ENCODE peak calls at places on chromosomes 5 and 9, in ten cellular contexts. Q is GM06990, Z is right lobe of liver, V is breast epithelium, Y is transverse colon, A is heart right ventricle, C is hepatocyte, H is stomach, G is fibroblast of pulmonary artery, O is choroid plexus epithelial cell. S is an unnamed sample.

GRCh38 chr5:156883316-156883875 is 33.3 kb downstream of the PPP1R2B start:
- DNase-seq in Q (no peak), Z (no peak), V (no peak), Y (no peak), A (no peak), C (no peak), H (no peak), G (no peak), O (no peak), S (no peak)

GRCh38 chr9:2138646-2139045 is 123.5 kb downstream of the SMARCA2 start:
- DNase-seq in Q (no peak), Z (no peak), V (no peak), Y (no peak), A (no peak), C (no peak), H (no peak), G (no peak), O (no peak), S (no peak)

GRCh38 chr9:16171851-16172250 is 619.0 kb downstream of the CCDC171 start:
- DNase-seq in Q (no peak), Z (no peak), V (no peak), Y (no peak), A (no peak), C (no peak), H (no peak), G (no peak), O (no peak), S (no peak)

GRCh38 chr9:33354651-33355211 is 47.6 kb downstream of the AQP7 start:
- DNase-seq in Q (no peak), Z (no peak), V (no peak), Y (no peak), A (no peak), C (no peak), H (no peak), G (peak), O (peak), S (no peak)

GRCh38 chr5:82330506-82330905 is 52.4 kb upstream of the RPS23 start:
- DNase-seq in Q (no peak), Z (no peak), V (no peak), Y (no peak), A (no peak), C (no peak), H (no peak), G (no peak), O (no peak), S (no peak)

GRCh38 chr9:129404621-129405020 is 216.3 kb downstream of the C9orf50 start:
- DNase-seq in Q (no peak), Z (peak), V (no peak), Y (no peak), A (no peak), C (no peak), H (no peak), G (no peak), O (no peak), S (no peak)

GRCh38 chr5:179836225-179837019 is 15.7 kb downstream of the SQSTM1 start:
- DNase-seq in Q (no peak), Z (peak), V (no peak), Y (no peak), A (no peak), C (peak), H (no peak), G (no peak), O (peak), S (peak)

GRCh38 chr5:127968998-127969397 is 114.6 kb upstream of the SLC12A2 start:
- DNase-seq in Q (no peak), Z (no peak), V (no peak), Y (no peak), A (no peak), C (no peak), H (no peak), G (no peak), O (peak), S (no peak)

GRCh38 chr5:129342796-129343195 is 117.3 kb upstream of the ADAMTS19 start:
- DNase-seq in Q (no peak), Z (no peak), V (no peak), Y (no peak), A (no peak), C (no peak), H (no peak), G (no peak), O (no peak), S (no peak)

GRCh38 chr9:107881625-107882300 is 392.2 kb upstream of the KLF4 start:
- DNase-seq in Q (no peak), Z (no peak), V (no peak), Y (no peak), A (no peak), C (no peak), H (no peak), G (peak), O (peak), S (no peak)

GRCh38 chr5:80068237-80068636 is 33.1 kb downstream of the THBS4 start:
- DNase-seq in Q (no peak), Z (no peak), V (no peak), Y (no peak), A (no peak), C (no peak), H (no peak), G (no peak), O (no peak), S (no peak)

GRCh38 chr5:135486679-135487395 is 34.7 kb upstream of the TIFAB start:
- DNase-seq in Q (no peak), Z (no peak), V (peak), Y (no peak), A (no peak), C (no peak), H (no peak), G (no peak), O (no peak), S (no peak)

GRCh38 chr5:59390074-59390659 is 503.4 kb downstream of the PDE4D start:
- DNase-seq in Q (no peak), Z (no peak), V (no peak), Y (no peak), A (no peak), C (peak), H (no peak), G (peak), O (peak), S (no peak)

GRCh38 chr9:35725362-35725761 is 6.6 kb downstream of the TLN1 start:
- DNase-seq in Q (no peak), Z (no peak), V (no peak), Y (no peak), A (no peak), C (no peak), H (no peak), G (no peak), O (no peak), S (no peak)

GRCh38 chr9:129712595-129713524 is 40.0 kb downstream of the PTGES start:
- DNase-seq in Q (no peak), Z (no peak), V (no peak), Y (no peak), A (no peak), C (peak), H (no peak), G (peak), O (peak), S (no peak)

GRCh38 chr5:11709021-11709420 is 195.2 kb downstream of the CTNND2 start:
- DNase-seq in Q (no peak), Z (no peak), V (no peak), Y (no peak), A (no peak), C (no peak), H (no peak), G (no peak), O (no peak), S (no peak)

GRCh38 chr5:93192683-93193082 is 388.3 kb downstream of the NR2F1-AS1 start:
- DNase-seq in Q (no peak), Z (no peak), V (no peak), Y (no peak), A (no peak), C (no peak), H (no peak), G (no peak), O (no peak), S (no peak)

GRCh38 chr9:35798658-35799366 is 7.4 kb downstream of the NPR2 start:
- DNase-seq in Q (no peak), Z (no peak), V (peak), Y (no peak), A (no peak), C (peak), H (no peak), G (peak), O (peak), S (no peak)

GRCh38 chr5:14958196-14958595 is 86.6 kb upstream of the ANKH start:
- DNase-seq in Q (no peak), Z (no peak), V (no peak), Y (no peak), A (no peak), C (no peak), H (no peak), G (peak), O (no peak), S (no peak)

GRCh38 chr5:7464182-7464581 is 68.2 kb downstream of the ADCY2 start:
- DNase-seq in Q (no peak), Z (no peak), V (no peak), Y (no peak), A (no peak), C (no peak), H (no peak), G (no peak), O (no peak), S (no peak)

GRCh38 chr5:96706433-96707111 is 44.4 kb downstream of the CAST start:
- DNase-seq in Q (no peak), Z (no peak), V (no peak), Y (no peak), A (no peak), C (no peak), H (no peak), G (no peak), O (no peak), S (no peak)

GRCh38 chr9:33017283-33018041 is 7.6 kb upstream of the DNAJA1 start:
- DNase-seq in Q (no peak), Z (no peak), V (no peak), Y (no peak), A (no peak), C (no peak), H (no peak), G (no peak), O (no peak), S (no peak)

GRCh38 chr9:93207326-93207814 is 23.4 kb downstream of the WNK2 start:
- DNase-seq in Q (no peak), Z (peak), V (no peak), Y (no peak), A (peak), C (no peak), H (no peak), G (peak), O (peak), S (no peak)

GRCh38 chr9:86099695-86100364 is 472 bp upstream of the GOLM1 start:
- DNase-seq in Q (no peak), Z (no peak), V (peak), Y (peak), A (peak), C (peak), H (peak), G (peak), O (peak), S (peak)
- TF ChIP-seq CTCF in Q (peak), Z (no peak), V (no peak), Y (peak), A (no peak), C (no peak), H (no peak), G (no peak), O (no peak), S (no peak)

GRCh38 chr5:77437194-77437593 is 54.9 kb downstream of the WDR41 start:
- DNase-seq in Q (no peak), Z (no peak), V (no peak), Y (no peak), A (no peak), C (peak), H (no peak), G (no peak), O (peak), S (no peak)
- TF ChIP-seq CTCF in Q (no peak), Z (peak), V (no peak), Y (no peak), A (no peak), C (peak), H (no peak), G (no peak), O (peak), S (no peak)

GRCh38 chr9:132651259-132651658 is 18.5 kb downstream of the DDX31 start:
- DNase-seq in Q (no peak), Z (no peak), V (no peak), Y (peak), A (no peak), C (peak), H (no peak), G (peak), O (peak), S (no peak)
- TF ChIP-seq CTCF in Q (peak), Z (peak), V (no peak), Y (peak), A (peak), C (peak), H (no peak), G (peak), O (peak), S (no peak)

GRCh38 chr5:146440870-146441495 is 6.2 kb upstream of the TCERG1 start:
- DNase-seq in Q (no peak), Z (no peak), V (no peak), Y (no peak), A (no peak), C (no peak), H (no peak), G (no peak), O (no peak), S (no peak)
- TF ChIP-seq CTCF in Q (no peak), Z (no peak), V (no peak), Y (no peak), A (no peak), C (no peak), H (no peak), G (no peak), O (no peak), S (no peak)

GRCh38 chr9:105401651-105402050 is 46.2 kb upstream of the FSD1L start:
- DNase-seq in Q (no peak), Z (no peak), V (no peak), Y (no peak), A (no peak), C (no peak), H (no peak), G (peak), O (peak), S (no peak)
- TF ChIP-seq CTCF in Q (no peak), Z (no peak), V (no peak), Y (no peak), A (peak), C (peak), H (no peak), G (peak), O (peak), S (no peak)

DNA sequence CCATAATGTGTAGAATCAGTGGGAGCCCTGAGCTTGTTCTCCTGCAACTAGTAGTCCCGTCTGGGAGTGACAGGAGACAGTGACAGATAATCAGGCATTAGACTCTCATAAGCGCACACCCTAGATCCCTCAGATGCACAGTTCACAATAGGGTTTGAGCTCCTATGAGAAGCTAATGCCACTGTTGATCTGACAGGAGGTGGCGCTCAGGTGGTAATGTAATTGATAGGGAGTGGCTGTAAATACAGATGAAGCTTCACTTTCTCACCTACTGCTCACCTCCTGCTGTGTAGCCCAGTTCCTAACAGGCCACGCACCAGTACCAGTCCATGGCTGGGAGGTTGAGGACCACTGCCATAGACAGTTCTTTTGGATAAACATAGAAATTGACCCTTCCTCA is 188.7 kb downstream of the ROR2 start:
- DNase-seq in Q (no peak), Z (no peak), V (no peak), Y (no peak), A (no peak), C (no peak), H (no peak), G (no peak), O (no peak), S (no peak)
- TF ChIP-seq CTCF in Q (no peak), Z (no peak), V (no peak), Y (no peak), A (no peak), C (no peak), H (no peak), G (no peak), O (no peak), S (no peak)

S was measured in GM20000.